ENCODE peak calls at places on chromosomes 7 and 10, in ten cellular contexts. O, U, D, H, C, I, L, S, Q and G are unnamed samples.

GRCh38 chr10:32315426-32315825 is 31.5 kb downstream of the EPC1 start:
- DNase-seq in O (no peak), U (no peak), D (peak; percentile 18), H (no peak), C (no peak), I (no peak), L (no peak), S (no peak), Q (no peak), G (no peak)

GRCh38 chr10:102624094-102624493 is 20.2 kb upstream of the TRIM8 start:
- DNase-seq in O (no peak), U (no peak), D (no peak), H (no peak), C (no peak), I (no peak), L (no peak), S (no peak), Q (no peak), G (peak; percentile 13)

GRCh38 chr10:26860026-26860541 is 674 bp downstream of the ABI1 start:
- DNase-seq in O (peak; percentile 71), U (peak; percentile 56), D (peak; percentile 91), H (peak; percentile 80), C (no peak), I (peak; percentile 79), L (no peak), S (peak; percentile 67), Q (peak; percentile 78), G (peak; percentile 68)

GRCh38 chr7:8254667-8255066 is 7.3 kb downstream of the ICA1 start:
- DNase-seq in O (no peak), U (no peak), D (peak; percentile 22), H (no peak), C (no peak), I (no peak), L (no peak), S (no peak), Q (no peak), G (no peak)

GRCh38 chr7:107879400-107880035 is 11.5 kb upstream of the DLD start:
- DNase-seq in O (no peak), U (peak; percentile 46), D (peak; percentile 72), H (peak; percentile 39), C (no peak), I (no peak), L (peak; percentile 75), S (peak; percentile 46), Q (peak; percentile 64), G (no peak)

GRCh38 chr7:30463400-30464145 is 15.0 kb downstream of the NOD1 start:
- DNase-seq in O (no peak), U (no peak), D (no peak), H (no peak), C (no peak), I (no peak), L (no peak), S (peak; percentile 61), Q (no peak), G (no peak)

GRCh38 chr7:135317676-135318326 is 84.2 kb downstream of the STRA8 start:
- DNase-seq in O (no peak), U (peak; percentile 55), D (peak; percentile 52), H (peak; percentile 57), C (no peak), I (no peak), L (no peak), S (no peak), Q (no peak), G (no peak)

GRCh38 chr10:50326757-50327701 is 75.7 kb upstream of the ASAH2 start:
- DNase-seq in O (no peak), U (no peak), D (peak; percentile 82), H (peak; percentile 49), C (peak; percentile 70), I (no peak), L (no peak), S (no peak), Q (no peak), G (no peak)

GRCh38 chr7:2580636-2581035 is 21.9 kb downstream of the IQCE start:
- DNase-seq in O (no peak), U (no peak), D (no peak), H (no peak), C (no peak), I (no peak), L (no peak), S (no peak), Q (no peak), G (no peak)

GRCh38 chr7:30869794-30870491 is 41.7 kb upstream of the AQP1 start:
- DNase-seq in O (peak; percentile 73), U (no peak), D (no peak), H (no peak), C (no peak), I (no peak), L (peak; percentile 78), S (no peak), Q (no peak), G (no peak)

GRCh38 chr7:149229526-149229925 is 9.9 kb upstream of the ZNF212 start:
- DNase-seq in O (no peak), U (no peak), D (no peak), H (no peak), C (no peak), I (peak; percentile 15), L (no peak), S (no peak), Q (no peak), G (no peak)

GRCh38 chr10:29032229-29032628 is 256.6 kb upstream of the LYZL1 start:
- DNase-seq in O (no peak), U (no peak), D (no peak), H (no peak), C (no peak), I (no peak), L (no peak), S (no peak), Q (no peak), G (no peak)

GRCh38 chr7:11760372-11760771 is 71.6 kb downstream of the THSD7A start:
- DNase-seq in O (no peak), U (no peak), D (peak; percentile 52), H (no peak), C (no peak), I (no peak), L (peak; percentile 64), S (no peak), Q (no peak), G (no peak)

GRCh38 chr10:97321807-97322195 is 2.7 kb downstream of the FRAT1 start:
- DNase-seq in O (no peak), U (no peak), D (no peak), H (no peak), C (no peak), I (no peak), L (no peak), S (no peak), Q (peak; percentile 57), G (no peak)

GRCh38 chr7:5139998-5140397 is 50.0 kb upstream of the WIPI2 start:
- DNase-seq in O (no peak), U (peak; percentile 33), D (no peak), H (no peak), C (no peak), I (peak; percentile 57), L (peak; percentile 81), S (peak; percentile 56), Q (peak; percentile 87), G (peak; percentile 51)

GRCh38 chr10:84404783-84405182 is 76.4 kb downstream of the CCSER2 start:
- DNase-seq in O (no peak), U (no peak), D (no peak), H (no peak), C (no peak), I (no peak), L (no peak), S (no peak), Q (no peak), G (no peak)

GRCh38 chr10:116001976-116002375 is 271.0 kb downstream of the GFRA1 start:
- DNase-seq in O (no peak), U (no peak), D (no peak), H (no peak), C (no peak), I (no peak), L (no peak), S (no peak), Q (no peak), G (no peak)

GRCh38 chr10:115998301-115998700 is 274.7 kb downstream of the GFRA1 start:
- DNase-seq in O (no peak), U (no peak), D (no peak), H (no peak), C (no peak), I (no peak), L (no peak), S (no peak), Q (no peak), G (no peak)

GRCh38 chr10:116000151-116000550 is 272.9 kb downstream of the GFRA1 start:
- DNase-seq in O (no peak), U (no peak), D (no peak), H (no peak), C (no peak), I (no peak), L (no peak), S (no peak), Q (no peak), G (peak; percentile 19)

GRCh38 chr10:116002735-116003134 is 270.3 kb downstream of the GFRA1 start:
- DNase-seq in O (no peak), U (no peak), D (no peak), H (no peak), C (no peak), I (no peak), L (no peak), S (no peak), Q (no peak), G (no peak)

GRCh38 chr10:116001266-116001857 is 271.6 kb downstream of the GFRA1 start:
- DNase-seq in O (no peak), U (no peak), D (no peak), H (no peak), C (no peak), I (no peak), L (no peak), S (no peak), Q (no peak), G (peak; percentile 85)
- H3K4me3 ChIP-seq in O (no peak overlapping the region), U (no peak overlapping the region), D (no peak overlapping the region), H (no peak overlapping the region), C (no peak overlapping the region), I (no peak overlapping the region), L (no peak overlapping the region), S (no peak overlapping the region), Q (no peak overlapping the region), G (no peak overlapping the region)

GRCh38 chr7:130982651-130983050 is 248.6 kb upstream of the KLF14 start:
- DNase-seq in O (no peak), U (no peak), D (no peak), H (no peak), C (no peak), I (no peak), L (no peak), S (no peak), Q (no peak), G (no peak)
- H3K4me3 ChIP-seq in O (no peak overlapping the region), U (no peak overlapping the region), D (no peak overlapping the region), H (no peak overlapping the region), C (no peak overlapping the region), I (no peak overlapping the region), L (no peak overlapping the region), S (no peak overlapping the region), Q (no peak overlapping the region), G (no peak overlapping the region)

GRCh38 chr7:64863969-64864368 is 39.1 kb upstream of the ZNF273 start:
- DNase-seq in O (no peak), U (no peak), D (no peak), H (no peak), C (no peak), I (no peak), L (no peak), S (no peak), Q (no peak), G (no peak)
- H3K4me3 ChIP-seq in O (no peak overlapping the region), U (no peak overlapping the region), D (no peak overlapping the region), H (no peak overlapping the region), C (no peak overlapping the region), I (no peak overlapping the region), L (no peak overlapping the region), S (no peak overlapping the region), Q (no peak overlapping the region), G (no peak overlapping the region)

GRCh38 chr7:114973147-114973546 is 51.3 kb downstream of the MDFIC start:
- DNase-seq in O (no peak), U (no peak), D (no peak), H (no peak), C (no peak), I (no peak), L (no peak), S (no peak), Q (no peak), G (no peak)
- H3K4me3 ChIP-seq in O (no peak overlapping the region), U (no peak overlapping the region), D (no peak overlapping the region), H (no peak overlapping the region), C (no peak overlapping the region), I (no peak overlapping the region), L (no peak overlapping the region), S (no peak overlapping the region), Q (no peak overlapping the region), G (no peak overlapping the region)